ENCODE peak calls at places on chromosomes 13 and 19, in six cellular contexts. H is CD4-positive, alpha-beta memory T cell; M is PC-9; K is heart right ventricle; Y is fibroblast of lung; A is NT2/D1. L is an unnamed sample. For H3K4me1, the result is how much of the 10 kb centered on the place peaks cover.

GRCh38 chr13:96817336-96817941 is 176.8 kb downstream of the OXGR1 start:
- DNase-seq in H (no peak), K (no peak), A (peak), Y (peak), M (no peak), L (no peak)

GRCh38 chr13:114079601-114080536 is 52.6 kb downstream of the RASA3 start:
- DNase-seq in K (no peak), Y (no peak), A (no peak), M (no peak), H (no peak), L (no peak)

GRCh38 chr19:31154021-31154420 is 195.2 kb downstream of the TSHZ3 start:
- DNase-seq in M (no peak), K (no peak), A (no peak), Y (no peak), H (no peak), L (no peak)

GRCh38 chr13:33721719-33722118 is 96.2 kb upstream of the RFC3 start:
- DNase-seq in Y (peak), A (no peak), M (no peak), K (peak), H (no peak), L (no peak)

GRCh38 chr19:6417713-6418561 is 6.7 kb downstream of the KHSRP start:
- DNase-seq in M (no peak), H (no peak), Y (peak), A (no peak), K (no peak), L (no peak)

GRCh38 chr19:28634837-28635236 is 578.1 kb downstream of the UQCRFS1 start:
- DNase-seq in A (no peak), H (no peak), M (no peak), K (no peak), Y (no peak), L (no peak)

GRCh38 chr13:106407338-106407737 is 128.1 kb downstream of the EFNB2 start:
- DNase-seq in Y (no peak), K (no peak), H (no peak), M (peak), A (no peak), L (no peak)

GRCh38 chr19:378706-379105 is 30.2 kb downstream of the C2CD4C start:
- DNase-seq in H (no peak), M (no peak), A (no peak), Y (no peak), K (no peak), L (no peak)

GRCh38 chr19:7230826-7231225 is 63.4 kb downstream of the INSR start:
- DNase-seq in K (peak), H (no peak), M (no peak), Y (no peak), A (no peak), L (no peak)

GRCh38 chr13:35210234-35210633 is 266.3 kb downstream of the MAB21L1 start:
- DNase-seq in A (no peak), Y (peak), H (no peak), K (no peak), M (no peak), L (no peak)

GRCh38 chr19:17942582-17943283 is 9.9 kb downstream of the CCDC124 start:
- DNase-seq in M (no peak), A (no peak), H (no peak), Y (no peak), K (no peak), L (no peak)

GRCh38 chr19:14550201-14550754 is 20.9 kb downstream of the TECR start:
- DNase-seq in M (peak), K (no peak), Y (no peak), H (no peak), A (no peak), L (no peak)

GRCh38 chr19:9782282-9782681 is 13.7 kb upstream of the ZNF846 start:
- DNase-seq in Y (no peak), A (no peak), M (no peak), H (no peak), K (no peak), L (no peak)

GRCh38 chr13:44300895-44301638 is 72.6 kb upstream of the SERP2 start:
- DNase-seq in H (no peak), A (no peak), Y (peak), M (peak), K (peak), L (peak)

GRCh38 chr13:75294110-75294509 is 187.9 kb downstream of the TBC1D4 start:
- DNase-seq in K (no peak), M (no peak), A (no peak), Y (no peak), H (no peak), L (no peak)

GRCh38 chr19:7360393-7360984 is 11.8 kb downstream of the ARHGEF18 start:
- DNase-seq in K (no peak), H (no peak), A (no peak), M (no peak), Y (peak), L (no peak)

GRCh38 chr13:108218044-108218974 is at the start of gene ABHD13:
- DNase-seq in M (peak), K (peak), Y (peak), H (peak), A (peak), L (no peak)
- H3K4me1 ChIP-seq in M (under half), K (under half), Y (under half), H (half or more), A (under half), L (half or more)

GRCh38 chr19:33758541-33759013 is 38.1 kb upstream of the KCTD15 start:
- DNase-seq in H (no peak), Y (no peak), M (no peak), K (no peak), A (no peak), L (no peak)

GRCh38 chr19:33755314-33756020 is 41.2 kb upstream of the KCTD15 start:
- DNase-seq in M (no peak), H (no peak), Y (no peak), K (no peak), A (no peak), L (no peak)

GRCh38 chr19:33763661-33764343 is 32.9 kb upstream of the KCTD15 start:
- DNase-seq in K (no peak), Y (no peak), M (no peak), A (no peak), H (no peak), L (no peak)

GRCh38 chr19:33756177-33756576 is 40.5 kb upstream of the KCTD15 start:
- DNase-seq in A (no peak), H (no peak), K (no peak), Y (no peak), M (no peak), L (no peak)

DNA sequence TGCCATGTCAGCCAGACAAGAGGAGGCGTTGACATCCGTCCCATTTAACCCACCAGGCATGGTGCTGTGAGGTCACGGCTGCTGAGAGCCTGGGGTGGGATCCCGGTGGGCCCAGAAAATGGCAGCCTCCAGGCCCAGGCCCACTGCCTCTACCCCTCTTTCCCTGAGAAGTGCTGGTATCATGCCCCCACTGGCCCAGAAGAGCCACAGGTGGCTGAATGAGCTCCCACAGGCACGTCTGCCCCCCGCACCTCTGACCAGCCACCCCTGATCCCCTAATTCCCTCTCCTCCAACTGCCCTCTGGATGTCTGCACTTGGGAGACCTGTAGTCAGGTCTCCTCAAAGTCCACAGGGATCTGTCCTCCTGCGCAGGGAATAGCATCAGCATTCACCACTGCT is 37.3 kb upstream of the KCTD15 start:
- DNase-seq in K (no peak), Y (no peak), M (no peak), H (no peak), A (no peak), L (no peak)
- H3K4me1 ChIP-seq in K (under half), Y (under half), M (under half), H (under half), A (under half), L (under half)

GRCh38 chr13:89568276-89568675 is 1779.2 kb upstream of the MIR17HG start:
- DNase-seq in M (no peak), K (no peak), Y (peak), H (no peak), A (no peak), L (no peak)

GRCh38 chr13:89571676-89572075 is 1775.8 kb upstream of the MIR17HG start:
- DNase-seq in K (no peak), A (no peak), H (no peak), M (no peak), Y (no peak), L (no peak)

GRCh38 chr13:89565711-89566110 is 1781.8 kb upstream of the MIR17HG start:
- DNase-seq in M (no peak), H (no peak), A (no peak), K (no peak), Y (no peak), L (no peak)

GRCh38 chr13:89568746-89569145 is 1778.7 kb upstream of the MIR17HG start:
- DNase-seq in K (no peak), M (no peak), A (no peak), Y (no peak), H (no peak), L (no peak)

GRCh38 chr13:89567025-89567424 is 1780.5 kb upstream of the MIR17HG start:
- DNase-seq in M (no peak), A (no peak), K (no peak), H (no peak), Y (no peak), L (no peak)
- H3K4me1 ChIP-seq in M (under half), A (under half), K (under half), H (under half), Y (under half), L (under half)

DNA sequence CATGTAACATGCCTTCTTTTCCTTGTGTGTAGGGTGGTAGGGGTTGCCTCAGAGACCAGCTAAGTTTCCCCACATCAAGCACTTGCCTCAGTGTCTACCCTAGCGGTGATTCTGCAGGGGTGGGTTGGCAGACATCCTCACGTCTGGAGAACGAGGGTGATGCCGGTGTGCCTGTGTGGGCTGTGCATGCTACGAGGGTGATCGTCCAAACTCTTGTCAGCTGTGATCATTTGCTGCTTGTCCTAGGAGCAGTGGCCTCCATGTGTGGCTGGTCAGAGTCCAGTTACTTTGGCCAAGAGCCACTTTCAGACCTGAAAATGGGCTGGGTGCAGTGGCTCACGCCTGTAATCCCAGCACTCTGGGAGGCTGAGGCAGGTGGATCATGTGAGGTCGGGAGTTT is 5.1 kb downstream of the GPI start:
- DNase-seq in K (no peak), A (no peak), Y (no peak), H (no peak), M (no peak), L (no peak)
- H3K4me1 ChIP-seq in K (under half), A (under half), Y (under half), H (under half), M (under half), L (under half)

GRCh38 chr13:26965976-26966375 is 205.4 kb upstream of the GPR12 start:
- DNase-seq in M (no peak), Y (peak), H (no peak), K (peak), A (no peak), L (no peak)
- H3K4me1 ChIP-seq in M (under half), Y (under half), H (under half), K (under half), A (under half), L (under half)

GRCh38 chr19:49923055-49924003 is 5.7 kb upstream of the ATF5 start:
- DNase-seq in A (no peak), M (no peak), Y (no peak), K (no peak), H (no peak), L (no peak)
- H3K4me1 ChIP-seq in A (under half), M (under half), Y (under half), K (under half), H (under half), L (under half)

GRCh38 chr19:2636142-2636896 is 66.2 kb downstream of the GNG7 start:
- DNase-seq in M (no peak), Y (no peak), A (no peak), K (no peak), H (no peak), L (no peak)

GRCh38 chr19:2636897-2637683 is 65.4 kb downstream of the GNG7 start:
- DNase-seq in M (peak), K (peak), A (peak), H (peak), Y (peak), L (no peak)

GRCh38 chr19:2634960-2635359 is 67.5 kb downstream of the GNG7 start:
- DNase-seq in M (no peak), Y (no peak), K (no peak), H (no peak), A (no peak), L (no peak)

GRCh38 chr19:2633693-2634075 is 68.8 kb downstream of the GNG7 start:
- DNase-seq in K (no peak), A (no peak), Y (no peak), H (no peak), M (no peak), L (no peak)

GRCh38 chr19:2634228-2634951 is 68.1 kb downstream of the GNG7 start:
- DNase-seq in K (no peak), M (no peak), A (no peak), Y (peak), H (no peak), L (no peak)
- H3K4me1 ChIP-seq in K (under half), M (under half), A (under half), Y (under half), H (under half), L (under half)

GRCh38 chr19:39141929-39142328 is 16.3 kb downstream of the PAK4 start:
- DNase-seq in H (no peak), M (no peak), A (no peak), Y (no peak), K (no peak), L (no peak)

GRCh38 chr19:39144487-39145071 is 19.0 kb downstream of the PAK4 start:
- DNase-seq in H (no peak), A (no peak), K (no peak), M (no peak), Y (peak), L (no peak)

GRCh38 chr19:39140594-39140993 is 15.0 kb downstream of the PAK4 start:
- DNase-seq in M (no peak), A (no peak), K (no peak), H (no peak), Y (no peak), L (no peak)

GRCh38 chr19:39140195-39140516 is 14.6 kb downstream of the PAK4 start:
- DNase-seq in M (no peak), K (no peak), H (no peak), A (no peak), Y (no peak), L (no peak)

GRCh38 chr19:39142655-39143054 is 17.1 kb downstream of the PAK4 start:
- DNase-seq in H (no peak), K (no peak), Y (no peak), A (no peak), M (no peak), L (no peak)
- H3K4me1 ChIP-seq in H (under half), K (under half), Y (under half), A (under half), M (under half), L (under half)

GRCh38 chr13:60690607-60691006 is 293.6 kb downstream of the TDRD3 start:
- DNase-seq in K (no peak), Y (no peak), A (no peak), M (no peak), H (no peak), L (no peak)

GRCh38 chr13:60689076-60689475 is 292.1 kb downstream of the TDRD3 start:
- DNase-seq in H (no peak), Y (no peak), K (no peak), A (no peak), M (no peak), L (no peak)

GRCh38 chr13:60691268-60691667 is 294.2 kb downstream of the TDRD3 start:
- DNase-seq in A (no peak), K (no peak), M (no peak), H (no peak), Y (no peak), L (no peak)

GRCh38 chr13:60689571-60689970 is 292.6 kb downstream of the TDRD3 start:
- DNase-seq in K (no peak), A (no peak), M (no peak), H (no peak), Y (no peak), L (no peak)
- H3K4me1 ChIP-seq in K (under half), A (under half), M (under half), H (under half), Y (under half), L (under half)

GRCh38 chr19:51708811-51709210 is 15.0 kb downstream of the HAS1 start:
- DNase-seq in A (no peak), H (no peak), M (no peak), Y (no peak), K (no peak), L (no peak)
- H3K4me1 ChIP-seq in A (under half), H (under half), M (under half), Y (under half), K (under half), L (under half)